ENCODE peak calls at places on chromosome X, in eight cellular contexts. N is endothelial cell; H is LHCN-M2; G is activated CD8-positive, alpha-beta memory T cell treated with anti-CD3 and anti-CD28 coated beads for 24 hours; X is renal cortical epithelial cell; W is HFF-Myc; C is HT-29; L is iris pigment epithelial cell. K is an unnamed sample.

GRCh38 chrX:136121788-136122187 is 25.5 kb upstream of the FHL1 start:
- DNase-seq in N (no peak), H (no peak), G (no peak), L (no peak), W (no peak), X (no peak), C (no peak), K (no peak)

GRCh38 chrX:40086569-40087335 is 11.0 kb downstream of the BCOR start:
- DNase-seq in H (no peak), X (no peak), G (no peak), W (no peak), L (no peak), N (no peak), C (no peak), K (no peak)

GRCh38 chrX:23742174-23742692 is 843 bp downstream of the ACOT9 start:
- DNase-seq in C (no peak), H (peak), L (peak), X (peak), W (peak), N (no peak), G (peak), K (peak)

GRCh38 chrX:39144323-39144722 is 343.1 kb downstream of the MID1IP1 start:
- DNase-seq in X (peak), H (no peak), N (no peak), W (no peak), L (no peak), G (no peak), C (no peak), K (no peak)

GRCh38 chrX:30888526-30889146 is 418 bp downstream of the TAB3 start:
- DNase-seq in L (no peak), X (no peak), N (no peak), G (peak), C (peak), W (no peak), H (no peak), K (peak)

GRCh38 chrX:49059209-49060191 is 701 bp downstream of the CCDC120 start:
- DNase-seq in X (no peak), H (no peak), L (no peak), N (no peak), C (peak), W (no peak), G (no peak), K (no peak)

GRCh38 chrX:129773649-129774458 is 5.9 kb upstream of the SASH3 start:
- DNase-seq in H (no peak), X (no peak), N (no peak), C (peak), G (no peak), L (no peak), W (no peak), K (no peak)

GRCh38 chrX:2658585-2659292 is 32.4 kb upstream of the CD99 start:
- DNase-seq in H (no peak), L (no peak), X (no peak), N (no peak), C (no peak), W (no peak), G (no peak), K (no peak)

GRCh38 chrX:136674270-136674986 is 26.5 kb downstream of the CD40LG start:
- DNase-seq in G (no peak), C (no peak), N (no peak), H (no peak), X (no peak), W (no peak), L (no peak), K (no peak)

GRCh38 chrX:108167211-108167872 is 75.8 kb downstream of the ATG4A start:
- DNase-seq in H (peak), X (peak), G (no peak), L (peak), W (no peak), C (no peak), N (no peak), K (no peak)

GRCh38 chrX:148933881-148934280 is 433.5 kb downstream of the AFF2 start:
- DNase-seq in X (no peak), C (no peak), L (no peak), G (no peak), W (no peak), N (no peak), H (no peak), K (no peak)

GRCh38 chrX:79081895-79082512 is 62.5 kb upstream of the GPR174 start:
- DNase-seq in H (peak), W (no peak), C (peak), N (peak), L (peak), X (peak), G (no peak), K (peak)

GRCh38 chrX:70172226-70172625 is 5.1 kb upstream of the DGAT2L6 start:
- DNase-seq in X (peak), C (no peak), N (no peak), H (peak), G (no peak), L (peak), W (no peak), K (no peak)

GRCh38 chrX:9341305-9342201 is 123.3 kb upstream of the TBL1X start:
- DNase-seq in C (peak), N (no peak), X (peak), H (peak), W (no peak), L (peak), G (peak), K (peak)

GRCh38 chrX:95383778-95384177 is 1300.9 kb upstream of the DIAPH2 start:
- DNase-seq in C (no peak), W (no peak), G (no peak), L (no peak), H (no peak), N (no peak), X (no peak), K (no peak)

GRCh38 chrX:39144965-39145364 is 343.7 kb downstream of the MID1IP1 start:
- DNase-seq in C (no peak), W (no peak), G (no peak), L (no peak), H (no peak), X (no peak), N (no peak), K (no peak)

GRCh38 chrX:129523076-129524055 is at the start of gene SMARCA1:
- DNase-seq in G (no peak), W (no peak), C (peak), N (peak), L (peak), H (peak), X (peak), K (peak)

GRCh38 chrX:37692918-37693317 is 7.3 kb downstream of the XK start:
- DNase-seq in X (no peak), W (no peak), N (no peak), G (no peak), H (no peak), C (no peak), L (peak), K (no peak)

GRCh38 chrX:20477836-20478532 is 211.3 kb upstream of the RPS6KA3 start:
- DNase-seq in L (no peak), W (no peak), H (no peak), G (no peak), N (no peak), C (no peak), X (no peak), K (no peak)

GRCh38 chrX:1212532-1212931 is at the start of gene CRLF2:
- DNase-seq in G (no peak), W (no peak), C (no peak), H (peak), N (no peak), X (no peak), L (no peak), K (no peak)

GRCh38 chrX:97402903-97403302 is 519.2 kb downstream of the RPA4 start:
- DNase-seq in C (no peak), X (no peak), G (no peak), H (no peak), L (no peak), W (no peak), N (no peak), K (no peak)

GRCh38 chrX:153967536-153968214 is 3.9 kb downstream of the HCFC1 start:
- DNase-seq in H (no peak), N (no peak), G (no peak), C (no peak), W (no peak), L (no peak), X (no peak), K (no peak)

GRCh38 chrX:41923925-41924693 is 755 bp upstream of the CASK start:
- DNase-seq in G (no peak), N (peak), W (no peak), X (peak), L (peak), H (peak), C (peak), K (peak)

GRCh38 chrX:20224814-20225487 is 41.8 kb downstream of the RPS6KA3 start:
- DNase-seq in G (no peak), X (peak), N (no peak), C (no peak), H (no peak), W (no peak), L (peak), K (no peak)

GRCh38 chrX:23365541-23365940 is 30.9 kb downstream of the PTCHD1 start:
- DNase-seq in W (no peak), H (no peak), N (no peak), L (no peak), X (no peak), G (no peak), C (no peak), K (no peak)

GRCh38 chrX:100410083-100410590 is at the start of gene PCDH19:
- DNase-seq in W (no peak), X (peak), C (no peak), N (peak), G (no peak), L (peak), H (no peak), K (peak)

GRCh38 chrX:153582896-153583295 is 16.0 kb downstream of the CCNQ start:
- DNase-seq in H (no peak), W (no peak), C (no peak), G (peak), N (no peak), L (peak), X (no peak), K (peak)

GRCh38 chrX:39974228-39974627 is 123.5 kb downstream of the BCOR start:
- DNase-seq in G (no peak), H (no peak), N (peak), C (no peak), L (no peak), W (no peak), X (no peak), K (no peak)

GRCh38 chrX:17036172-17036961 is 89.9 kb downstream of the REPS2 start:
- DNase-seq in N (no peak), C (no peak), H (no peak), W (no peak), G (no peak), L (no peak), X (peak), K (no peak)

GRCh38 chrX:20438871-20439526 is 172.3 kb upstream of the RPS6KA3 start:
- DNase-seq in C (no peak), H (no peak), L (no peak), W (no peak), G (no peak), N (no peak), X (no peak), K (peak)

GRCh38 chrX:131827935-131828334 is 195.2 kb upstream of the STK26 start:
- DNase-seq in C (peak), X (no peak), W (no peak), G (no peak), L (no peak), N (peak), H (peak), K (no peak)

GRCh38 chrX:140034916-140035315 is 69.6 kb upstream of the CXorf66 start:
- DNase-seq in N (no peak), W (no peak), X (no peak), C (no peak), H (no peak), G (no peak), L (no peak), K (no peak)

GRCh38 chrX:39137363-39137954 is 336.2 kb downstream of the MID1IP1 start:
- DNase-seq in X (no peak), W (no peak), C (no peak), L (no peak), G (no peak), N (no peak), H (no peak), K (no peak)

GRCh38 chrX:115693476-115693875 is 132.5 kb downstream of the PLS3 start:
- DNase-seq in H (no peak), X (no peak), C (no peak), N (no peak), G (no peak), L (no peak), W (no peak), K (no peak)

GRCh38 chrX:152912121-152912520 is 14.3 kb downstream of the ZNF185 start:
- DNase-seq in L (no peak), X (no peak), N (peak), G (no peak), C (peak), H (no peak), W (no peak), K (no peak)